ENCODE peak calls at places on chromosomes 3 and 15, in six cellular contexts. T is pancreas, R is A549, V is right atrium auricular region, N is suprapubic skin, G is astrocyte. Y is an unnamed sample.

GRCh38 chr15:77376770-77377169 is 43.1 kb downstream of the PEAK1 start:
- DNase-seq in T (no peak), R (no peak), V (no peak), N (no peak), G (no peak), Y (no peak)

GRCh38 chr3:72579581-72580245 is 268.5 kb downstream of the SHQ1 start:
- DNase-seq in T (no peak), R (no peak), V (no peak), N (no peak), G (no peak), Y (no peak)

GRCh38 chr3:58531956-58532355 is 5.0 kb downstream of the ACOX2 start:
- DNase-seq in T (no peak), R (no peak), V (peak; percentile 1), N (no peak), G (no peak), Y (no peak)

GRCh38 chr15:37101634-37102314 is 1.4 kb upstream of the MEIS2 start:
- DNase-seq in T (peak; percentile 73), R (peak; percentile 66), V (peak; percentile 81), N (peak; percentile 85), G (peak; percentile 74), Y (no peak)

GRCh38 chr15:94858449-94858848 is 627.1 kb downstream of the MCTP2 start:
- DNase-seq in T (no peak), R (no peak), V (no peak), N (no peak), G (no peak), Y (no peak)

GRCh38 chr3:25911525-25912295 is 121.8 kb downstream of the OXSM start:
- DNase-seq in T (no peak), R (no peak), V (no peak), N (no peak), G (no peak), Y (no peak)

GRCh38 chr15:57727031-57727430 is 20.5 kb downstream of the POLR2M start:
- DNase-seq in T (no peak), R (no peak), V (no peak), N (no peak), G (peak; percentile 19), Y (no peak)

GRCh38 chr3:133872161-133872560 is 23.5 kb downstream of the RAB6B start:
- DNase-seq in T (no peak), R (no peak), V (no peak), N (no peak), G (no peak), Y (no peak)

GRCh38 chr3:197539651-197540051 is 16.1 kb downstream of the BDH1 start:
- DNase-seq in T (no peak), R (no peak), V (no peak), N (peak; percentile 61), G (no peak), Y (no peak)

GRCh38 chr3:72591522-72592421 is 256.5 kb downstream of the SHQ1 start:
- DNase-seq in T (no peak), R (no peak), V (no peak), N (no peak), G (peak; percentile 92), Y (no peak)

GRCh38 chr3:69764861-69765260 is 25.6 kb downstream of the MITF start:
- DNase-seq in T (no peak), R (no peak), V (no peak), N (no peak), G (peak; percentile 40), Y (no peak)

GRCh38 chr3:66785191-66785909 is 212.8 kb upstream of the KBTBD8 start:
- DNase-seq in T (no peak), R (no peak), V (no peak), N (no peak), G (no peak), Y (no peak)

GRCh38 chr3:168807426-168807825 is 711.7 kb upstream of the GOLIM4 start:
- DNase-seq in T (no peak), R (no peak), V (no peak), N (no peak), G (no peak), Y (no peak)

GRCh38 chr15:29573197-29573838 is 248.9 kb downstream of the TJP1 start:
- DNase-seq in T (no peak), R (no peak), V (no peak), N (no peak), G (no peak), Y (no peak)

GRCh38 chr3:129749692-129750091 is 143.2 kb upstream of the PLXND1 start:
- DNase-seq in T (no peak), R (no peak), V (no peak), N (no peak), G (no peak), Y (no peak)

GRCh38 chr3:95333826-95334225 is 1271.0 kb downstream of the NSUN3 start:
- DNase-seq in T (no peak), R (no peak), V (no peak), N (no peak), G (no peak), Y (no peak)

GRCh38 chr15:73985101-73985873 is 6.8 kb downstream of the STOML1 start:
- DNase-seq in T (no peak), R (no peak), V (no peak), N (no peak), G (peak; percentile 60), Y (no peak)

GRCh38 chr3:98812851-98813374 is 49.8 kb downstream of the ST3GAL6 start:
- DNase-seq in T (peak; percentile 22), R (peak; percentile 45), V (no peak), N (no peak), G (no peak), Y (no peak)

GRCh38 chr15:89587955-89588354 is 12.7 kb downstream of the TICRR start:
- DNase-seq in T (no peak), R (no peak), V (no peak), N (no peak), G (peak; percentile 55), Y (no peak)

GRCh38 chr3:106829206-106829605 is 548.0 kb upstream of the CCDC54 start:
- DNase-seq in T (no peak), R (no peak), V (no peak), N (no peak), G (peak; percentile 79), Y (no peak)
- H3K27ac ChIP-seq in T (no peak overlapping the region), R (no peak overlapping the region), V (no peak overlapping the region), N (no peak overlapping the region), G (peak overlapping the region; percentile 3), Y (no peak overlapping the region)

DNA sequence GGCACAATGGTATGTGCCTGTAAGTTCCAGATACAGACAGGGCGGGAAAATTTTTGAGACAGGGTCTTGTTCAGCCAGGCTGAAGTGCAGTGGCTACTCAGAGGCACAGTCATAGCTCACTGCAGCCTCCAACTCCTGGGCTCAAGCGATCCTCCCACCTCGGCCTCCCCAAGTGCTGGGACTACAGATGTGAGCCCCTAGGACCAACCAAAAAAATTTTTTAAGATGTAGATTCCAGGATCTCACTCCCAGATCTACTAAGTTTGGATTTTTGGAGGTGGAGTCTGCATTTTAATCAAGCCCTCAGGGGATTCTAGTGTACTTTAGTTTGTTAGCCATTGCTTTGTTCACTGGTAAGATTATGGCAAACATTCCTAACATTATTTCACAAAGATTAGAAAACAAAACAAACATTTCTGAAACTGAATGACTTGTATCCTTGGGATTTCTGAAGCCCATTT is 2.7 kb downstream of the LIPH start:
- DNase-seq in T (no peak), R (no peak), V (peak; percentile 52), N (no peak), G (peak; percentile 45), Y (no peak)
- H3K27ac ChIP-seq in T (peak overlapping the region; percentile 49), R (peak overlapping the region; percentile 86), V (peak overlapping the region; percentile 15), N (peak overlapping the region; percentile 20), G (peak overlapping the region; percentile 56), Y (no peak overlapping the region)

DNA sequence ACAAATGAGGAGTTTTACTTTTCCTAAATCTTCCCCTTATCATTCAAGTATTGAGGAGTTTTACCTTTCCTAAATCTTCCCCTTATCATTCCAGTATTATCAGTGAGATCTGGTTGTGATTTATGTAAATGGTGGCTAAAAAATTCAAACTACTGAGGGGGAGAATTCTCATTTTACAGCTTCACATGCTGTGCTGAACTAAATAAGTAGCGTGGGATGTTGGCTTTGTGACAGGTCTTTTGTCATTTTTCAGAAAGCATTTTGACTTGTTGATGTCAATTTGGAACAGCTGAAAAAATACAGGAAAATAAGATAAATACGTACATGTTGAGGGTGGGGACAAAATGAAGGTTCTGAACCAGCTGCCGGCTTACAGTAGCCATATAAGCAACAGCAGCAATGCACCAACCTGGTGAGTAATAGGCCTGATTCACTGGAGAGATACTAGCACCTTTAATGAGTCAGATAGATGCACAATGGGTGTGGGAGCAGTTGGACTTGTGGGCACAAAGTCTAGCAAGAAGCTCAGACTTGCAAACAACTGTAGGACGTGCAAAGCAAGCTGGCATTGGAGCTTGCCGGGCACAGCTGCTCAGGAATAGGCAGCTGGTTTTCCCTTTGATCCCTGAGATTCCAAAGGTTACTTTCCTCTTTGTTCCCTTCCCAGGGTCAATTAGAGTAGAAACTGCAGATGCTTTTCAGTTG is 12.8 kb downstream of the B3GNT5 start:
- DNase-seq in T (peak; percentile 31), R (peak; percentile 70), V (no peak), N (no peak), G (peak; percentile 94), Y (no peak)
- H3K27ac ChIP-seq in T (peak overlapping the region; percentile 32), R (peak overlapping the region; percentile 48), V (peak overlapping the region; percentile 11), N (peak overlapping the region; percentile 82), G (peak overlapping the region; percentile 81), Y (peak overlapping the region; percentile 58)

GRCh38 chr15:68743256-68743655 is 77.4 kb downstream of the ANP32A start:
- DNase-seq in T (no peak), R (no peak), V (no peak), N (no peak), G (no peak), Y (no peak)
- H3K27ac ChIP-seq in T (no peak overlapping the region), R (no peak overlapping the region), V (no peak overlapping the region), N (no peak overlapping the region), G (no peak overlapping the region), Y (no peak overlapping the region)

Y was measured in vagina.